ENCODE peak calls at places on chromosomes 6 and 20, in ten cellular contexts. One of them, this sample, is unnamed.

GRCh38 chr20:32285621-32286334 is 8.3 kb downstream of the KIF3B start:
- DNase-seq in uterus: no peak
- DNase-seq in fibroblast of mammary gland: peak
- DNase-seq in HL-60: peak
- DNase-seq in endodermal cell: no peak
- DNase-seq in esophagus squamous epithelium: no peak
- DNase-seq in mammary epithelial cell: peak
- DNase-seq in HFF-Myc: peak
- DNase-seq in colonic mucosa: peak
- DNase-seq in epithelial cell of esophagus: peak
- DNase-seq in this sample: no peak

GRCh38 chr6:22877946-22878705 is 308.8 kb downstream of the HDGFL1 start:
- DNase-seq in uterus: no peak
- DNase-seq in fibroblast of mammary gland: peak
- DNase-seq in HL-60: no peak
- DNase-seq in endodermal cell: peak
- DNase-seq in esophagus squamous epithelium: no peak
- DNase-seq in mammary epithelial cell: no peak
- DNase-seq in HFF-Myc: no peak
- DNase-seq in colonic mucosa: no peak
- DNase-seq in epithelial cell of esophagus: no peak
- DNase-seq in this sample: no peak

GRCh38 chr20:64146301-64146935 is 17.8 kb upstream of the MYT1 start:
- DNase-seq in uterus: no peak
- DNase-seq in fibroblast of mammary gland: no peak
- DNase-seq in HL-60: no peak
- DNase-seq in endodermal cell: no peak
- DNase-seq in esophagus squamous epithelium: no peak
- DNase-seq in mammary epithelial cell: no peak
- DNase-seq in HFF-Myc: no peak
- DNase-seq in colonic mucosa: no peak
- DNase-seq in epithelial cell of esophagus: no peak
- DNase-seq in this sample: no peak

GRCh38 chr6:133083248-133083967 is 157.7 kb upstream of the EYA4 start:
- DNase-seq in uterus: no peak
- DNase-seq in fibroblast of mammary gland: no peak
- DNase-seq in HL-60: no peak
- DNase-seq in endodermal cell: no peak
- DNase-seq in esophagus squamous epithelium: no peak
- DNase-seq in mammary epithelial cell: no peak
- DNase-seq in HFF-Myc: no peak
- DNase-seq in colonic mucosa: no peak
- DNase-seq in epithelial cell of esophagus: peak
- DNase-seq in this sample: peak

GRCh38 chr20:34951652-34952051 is 4.0 kb downstream of the GSS start:
- DNase-seq in uterus: no peak
- DNase-seq in fibroblast of mammary gland: no peak
- DNase-seq in HL-60: no peak
- DNase-seq in endodermal cell: no peak
- DNase-seq in esophagus squamous epithelium: no peak
- DNase-seq in mammary epithelial cell: no peak
- DNase-seq in HFF-Myc: no peak
- DNase-seq in colonic mucosa: no peak
- DNase-seq in epithelial cell of esophagus: no peak
- DNase-seq in this sample: no peak

GRCh38 chr6:134374486-134374885 is 56.6 kb upstream of the SGK1 start:
- DNase-seq in uterus: no peak
- DNase-seq in fibroblast of mammary gland: peak
- DNase-seq in HL-60: no peak
- DNase-seq in endodermal cell: no peak
- DNase-seq in esophagus squamous epithelium: no peak
- DNase-seq in mammary epithelial cell: peak
- DNase-seq in HFF-Myc: no peak
- DNase-seq in colonic mucosa: no peak
- DNase-seq in epithelial cell of esophagus: peak
- DNase-seq in this sample: no peak

GRCh38 chr20:41480054-41480770 is 113.6 kb upstream of the EMILIN3 start:
- DNase-seq in uterus: no peak
- DNase-seq in fibroblast of mammary gland: no peak
- DNase-seq in HL-60: peak
- DNase-seq in endodermal cell: no peak
- DNase-seq in esophagus squamous epithelium: no peak
- DNase-seq in mammary epithelial cell: no peak
- DNase-seq in HFF-Myc: no peak
- DNase-seq in colonic mucosa: no peak
- DNase-seq in epithelial cell of esophagus: no peak
- DNase-seq in this sample: no peak

GRCh38 chr6:42979523-42980177 is 669 bp upstream of the PEX6 start:
- DNase-seq in uterus: no peak
- DNase-seq in fibroblast of mammary gland: peak
- DNase-seq in HL-60: no peak
- DNase-seq in endodermal cell: no peak
- DNase-seq in esophagus squamous epithelium: no peak
- DNase-seq in mammary epithelial cell: peak
- DNase-seq in HFF-Myc: peak
- DNase-seq in colonic mucosa: peak
- DNase-seq in epithelial cell of esophagus: peak
- DNase-seq in this sample: no peak

GRCh38 chr6:161396539-161396938 is 122.7 kb upstream of the AGPAT4 start:
- DNase-seq in uterus: no peak
- DNase-seq in fibroblast of mammary gland: no peak
- DNase-seq in HL-60: no peak
- DNase-seq in endodermal cell: no peak
- DNase-seq in esophagus squamous epithelium: no peak
- DNase-seq in mammary epithelial cell: no peak
- DNase-seq in HFF-Myc: no peak
- DNase-seq in colonic mucosa: no peak
- DNase-seq in epithelial cell of esophagus: peak
- DNase-seq in this sample: no peak

DNA sequence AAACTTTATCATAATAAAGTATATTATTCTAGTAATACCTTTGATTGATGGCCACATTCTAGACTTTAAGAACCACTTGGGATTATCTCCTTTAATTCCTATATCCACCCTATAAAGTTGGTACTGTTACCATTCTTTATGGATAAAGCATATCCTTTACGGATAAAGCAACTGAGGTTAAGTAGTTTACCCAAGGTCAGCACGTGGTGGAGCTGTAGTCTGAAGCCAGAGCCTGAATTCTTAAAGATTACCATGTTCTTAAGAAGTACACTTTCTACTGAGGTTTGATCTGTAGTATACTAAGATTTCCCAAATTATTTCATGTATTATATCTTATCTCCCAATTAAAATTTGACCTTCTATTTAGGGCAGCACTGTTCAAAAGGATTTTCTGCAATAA is 3.0 kb upstream of the NCOA7 start:
- DNase-seq in uterus: no peak
- DNase-seq in fibroblast of mammary gland: peak
- DNase-seq in HL-60: peak
- DNase-seq in endodermal cell: no peak
- DNase-seq in esophagus squamous epithelium: no peak
- DNase-seq in mammary epithelial cell: no peak
- DNase-seq in HFF-Myc: no peak
- DNase-seq in colonic mucosa: no peak
- DNase-seq in epithelial cell of esophagus: peak
- DNase-seq in this sample: no peak
- TF ChIP-seq CTCF in uterus: no peak
- TF ChIP-seq CTCF in fibroblast of mammary gland: peak
- TF ChIP-seq CTCF in HL-60: no peak
- TF ChIP-seq CTCF in endodermal cell: peak
- TF ChIP-seq CTCF in esophagus squamous epithelium: no peak
- TF ChIP-seq CTCF in mammary epithelial cell: no peak
- TF ChIP-seq CTCF in HFF-Myc: peak
- TF ChIP-seq CTCF in colonic mucosa: no peak
- TF ChIP-seq CTCF in epithelial cell of esophagus: peak
- TF ChIP-seq CTCF in this sample: peak

GRCh38 chr20:49330701-49331614 is 53.1 kb upstream of the ZNFX1 start:
- DNase-seq in uterus: no peak
- DNase-seq in fibroblast of mammary gland: no peak
- DNase-seq in HL-60: no peak
- DNase-seq in endodermal cell: no peak
- DNase-seq in esophagus squamous epithelium: no peak
- DNase-seq in mammary epithelial cell: no peak
- DNase-seq in HFF-Myc: no peak
- DNase-seq in colonic mucosa: no peak
- DNase-seq in epithelial cell of esophagus: no peak
- DNase-seq in this sample: no peak

GRCh38 chr20:49323622-49324238 is 45.9 kb upstream of the ZNFX1 start:
- DNase-seq in uterus: no peak
- DNase-seq in fibroblast of mammary gland: peak
- DNase-seq in HL-60: peak
- DNase-seq in endodermal cell: peak
- DNase-seq in esophagus squamous epithelium: no peak
- DNase-seq in mammary epithelial cell: peak
- DNase-seq in HFF-Myc: peak
- DNase-seq in colonic mucosa: no peak
- DNase-seq in epithelial cell of esophagus: peak
- DNase-seq in this sample: no peak

GRCh38 chr20:49324306-49324705 is 46.4 kb upstream of the ZNFX1 start:
- DNase-seq in uterus: no peak
- DNase-seq in fibroblast of mammary gland: no peak
- DNase-seq in HL-60: no peak
- DNase-seq in endodermal cell: no peak
- DNase-seq in esophagus squamous epithelium: no peak
- DNase-seq in mammary epithelial cell: no peak
- DNase-seq in HFF-Myc: no peak
- DNase-seq in colonic mucosa: no peak
- DNase-seq in epithelial cell of esophagus: no peak
- DNase-seq in this sample: no peak

GRCh38 chr20:49325981-49326380 is 48.1 kb upstream of the ZNFX1 start:
- DNase-seq in uterus: no peak
- DNase-seq in fibroblast of mammary gland: peak
- DNase-seq in HL-60: no peak
- DNase-seq in endodermal cell: no peak
- DNase-seq in esophagus squamous epithelium: no peak
- DNase-seq in mammary epithelial cell: no peak
- DNase-seq in HFF-Myc: no peak
- DNase-seq in colonic mucosa: no peak
- DNase-seq in epithelial cell of esophagus: no peak
- DNase-seq in this sample: no peak

GRCh38 chr20:49328790-49329189 is 50.9 kb upstream of the ZNFX1 start:
- DNase-seq in uterus: no peak
- DNase-seq in fibroblast of mammary gland: no peak
- DNase-seq in HL-60: no peak
- DNase-seq in endodermal cell: no peak
- DNase-seq in esophagus squamous epithelium: no peak
- DNase-seq in mammary epithelial cell: no peak
- DNase-seq in HFF-Myc: no peak
- DNase-seq in colonic mucosa: no peak
- DNase-seq in epithelial cell of esophagus: no peak
- DNase-seq in this sample: no peak
- H3K4me3 ChIP-seq in uterus: no peak
- H3K4me3 ChIP-seq in fibroblast of mammary gland: no peak
- H3K4me3 ChIP-seq in HL-60: no peak
- H3K4me3 ChIP-seq in endodermal cell: no peak
- H3K4me3 ChIP-seq in esophagus squamous epithelium: no peak
- H3K4me3 ChIP-seq in mammary epithelial cell: no peak
- H3K4me3 ChIP-seq in HFF-Myc: no peak
- H3K4me3 ChIP-seq in colonic mucosa: no peak
- H3K4me3 ChIP-seq in epithelial cell of esophagus: no peak
- H3K4me3 ChIP-seq in this sample: no peak

GRCh38 chr6:47009583-47009982 is 32.5 kb downstream of the ADGRF1 start:
- DNase-seq in uterus: no peak
- DNase-seq in fibroblast of mammary gland: no peak
- DNase-seq in HL-60: no peak
- DNase-seq in endodermal cell: no peak
- DNase-seq in esophagus squamous epithelium: no peak
- DNase-seq in mammary epithelial cell: no peak
- DNase-seq in HFF-Myc: no peak
- DNase-seq in colonic mucosa: no peak
- DNase-seq in epithelial cell of esophagus: no peak
- DNase-seq in this sample: no peak
- TF ChIP-seq CTCF in uterus: no peak
- TF ChIP-seq CTCF in fibroblast of mammary gland: no peak
- TF ChIP-seq CTCF in HL-60: no peak
- TF ChIP-seq CTCF in endodermal cell: peak
- TF ChIP-seq CTCF in esophagus squamous epithelium: no peak
- TF ChIP-seq CTCF in mammary epithelial cell: no peak
- TF ChIP-seq CTCF in HFF-Myc: no peak
- TF ChIP-seq CTCF in colonic mucosa: no peak
- TF ChIP-seq CTCF in epithelial cell of esophagus: no peak
- TF ChIP-seq CTCF in this sample: peak

GRCh38 chr6:17968876-17969275 is 18.6 kb downstream of the KIF13A start:
- DNase-seq in uterus: no peak
- DNase-seq in fibroblast of mammary gland: no peak
- DNase-seq in HL-60: no peak
- DNase-seq in endodermal cell: no peak
- DNase-seq in esophagus squamous epithelium: no peak
- DNase-seq in mammary epithelial cell: no peak
- DNase-seq in HFF-Myc: no peak
- DNase-seq in colonic mucosa: no peak
- DNase-seq in epithelial cell of esophagus: no peak
- DNase-seq in this sample: no peak

GRCh38 chr6:17972978-17973622 is 14.3 kb downstream of the KIF13A start:
- DNase-seq in uterus: no peak
- DNase-seq in fibroblast of mammary gland: no peak
- DNase-seq in HL-60: no peak
- DNase-seq in endodermal cell: no peak
- DNase-seq in esophagus squamous epithelium: no peak
- DNase-seq in mammary epithelial cell: no peak
- DNase-seq in HFF-Myc: no peak
- DNase-seq in colonic mucosa: no peak
- DNase-seq in epithelial cell of esophagus: no peak
- DNase-seq in this sample: no peak

GRCh38 chr6:17971128-17972073 is 16.0 kb downstream of the KIF13A start:
- DNase-seq in uterus: peak
- DNase-seq in fibroblast of mammary gland: peak
- DNase-seq in HL-60: no peak
- DNase-seq in endodermal cell: no peak
- DNase-seq in esophagus squamous epithelium: no peak
- DNase-seq in mammary epithelial cell: peak
- DNase-seq in HFF-Myc: no peak
- DNase-seq in colonic mucosa: no peak
- DNase-seq in epithelial cell of esophagus: peak
- DNase-seq in this sample: no peak

GRCh38 chr6:17974570-17975368 is 12.7 kb downstream of the KIF13A start:
- DNase-seq in uterus: no peak
- DNase-seq in fibroblast of mammary gland: no peak
- DNase-seq in HL-60: no peak
- DNase-seq in endodermal cell: no peak
- DNase-seq in esophagus squamous epithelium: no peak
- DNase-seq in mammary epithelial cell: no peak
- DNase-seq in HFF-Myc: no peak
- DNase-seq in colonic mucosa: no peak
- DNase-seq in epithelial cell of esophagus: no peak
- DNase-seq in this sample: no peak

GRCh38 chr6:17972074-17972966 is 15.1 kb downstream of the KIF13A start:
- DNase-seq in uterus: no peak
- DNase-seq in fibroblast of mammary gland: no peak
- DNase-seq in HL-60: no peak
- DNase-seq in endodermal cell: no peak
- DNase-seq in esophagus squamous epithelium: no peak
- DNase-seq in mammary epithelial cell: no peak
- DNase-seq in HFF-Myc: no peak
- DNase-seq in colonic mucosa: no peak
- DNase-seq in epithelial cell of esophagus: no peak
- DNase-seq in this sample: no peak
- H3K4me3 ChIP-seq in uterus: no peak
- H3K4me3 ChIP-seq in fibroblast of mammary gland: no peak
- H3K4me3 ChIP-seq in HL-60: no peak
- H3K4me3 ChIP-seq in endodermal cell: no peak
- H3K4me3 ChIP-seq in esophagus squamous epithelium: no peak
- H3K4me3 ChIP-seq in mammary epithelial cell: no peak
- H3K4me3 ChIP-seq in HFF-Myc: no peak
- H3K4me3 ChIP-seq in colonic mucosa: no peak
- H3K4me3 ChIP-seq in epithelial cell of esophagus: no peak
- H3K4me3 ChIP-seq in this sample: no peak